ENCODE peak calls at places on chromosomes 3 and 15, in nine cellular contexts. N is HEK293T; V is AG04449; K is breast epithelium; E is activated CD4-positive, alpha-beta T cell treated with anti-CD3 and anti-CD28 coated beads, Interleukin-2, amount 10 ng/mL, durations not matched to agents 7 days and 5 days; X is glomerular endothelial cell; C is left cardiac atrium; Q is AG08395; D is omental fat pad. M is an unnamed sample.

GRCh38 chr3:4772171-4772804 is 206.9 kb upstream of the BHLHE40 start:
- DNase-seq in X (no peak), N (no peak), E (no peak), D (no peak), V (peak; percentile 29), C (peak; percentile 91), Q (peak; percentile 85), K (peak; percentile 89), M (no peak)

GRCh38 chr3:67000006-67000405 is 1.9 kb downstream of the KBTBD8 start:
- DNase-seq in N (no peak), K (no peak), D (no peak), C (no peak), Q (peak; percentile 15), X (no peak), E (no peak), V (no peak), M (no peak)

GRCh38 chr15:56980474-56980873 is 62.0 kb downstream of the TCF12 start:
- DNase-seq in E (no peak), N (no peak), Q (no peak), V (no peak), D (no peak), C (no peak), K (no peak), X (no peak), M (no peak)

GRCh38 chr3:71119171-71119570 is 464.4 kb downstream of the FOXP1 start:
- DNase-seq in V (no peak), K (no peak), E (no peak), X (no peak), D (no peak), Q (peak; percentile 32), C (no peak), N (no peak), M (no peak)

GRCh38 chr3:48155122-48155521 is 33.1 kb downstream of the CDC25A start:
- DNase-seq in D (no peak), N (no peak), C (no peak), X (no peak), E (no peak), K (no peak), Q (peak; percentile 73), V (no peak), M (no peak)

GRCh38 chr3:137204409-137204808 is 246.6 kb downstream of the IL20RB start:
- DNase-seq in Q (no peak), D (no peak), C (no peak), V (no peak), X (no peak), E (no peak), K (no peak), N (no peak), M (no peak)

GRCh38 chr3:171614318-171614967 is 154.2 kb upstream of the TNIK start:
- DNase-seq in E (no peak), C (no peak), K (no peak), X (no peak), V (no peak), Q (peak; percentile 40), D (no peak), N (peak; percentile 75), M (peak; percentile 1)

GRCh38 chr3:134453631-134454030 is 32.2 kb downstream of the ANAPC13 start:
- DNase-seq in V (no peak), D (no peak), Q (no peak), E (no peak), N (peak; percentile 33), C (no peak), X (no peak), K (no peak), M (no peak)

GRCh38 chr3:37024092-37024491 is 30.8 kb downstream of the MLH1 start:
- DNase-seq in X (no peak), C (no peak), D (no peak), Q (peak; percentile 27), E (no peak), V (no peak), K (no peak), N (no peak), M (no peak)

GRCh38 chr3:158057666-158058065 is 48.6 kb downstream of the SHOX2 start:
- DNase-seq in E (no peak), K (no peak), X (no peak), Q (no peak), N (no peak), D (no peak), C (no peak), V (no peak), M (no peak)

GRCh38 chr3:25047058-25047457 is 381.0 kb upstream of the RARB start:
- DNase-seq in X (peak; percentile 14), E (no peak), Q (no peak), V (no peak), N (no peak), D (no peak), C (no peak), K (no peak), M (no peak)

GRCh38 chr3:188296761-188297689 is 143.1 kb downstream of the LPP start:
- DNase-seq in K (no peak), V (no peak), D (no peak), E (no peak), X (peak; percentile 55), N (no peak), Q (no peak), C (peak; percentile 32), M (no peak)

GRCh38 chr15:35673093-35673573 is 127.2 kb upstream of the DPH6 start:
- DNase-seq in N (no peak), Q (no peak), V (no peak), E (no peak), X (peak; percentile 48), K (no peak), C (peak; percentile 37), D (no peak), M (no peak)

GRCh38 chr15:32855942-32856341 is 138.1 kb downstream of the GREM1 start:
- DNase-seq in Q (peak; percentile 87), N (no peak), X (peak; percentile 91), D (no peak), V (peak; percentile 99), C (no peak), E (no peak), K (no peak), M (no peak)

GRCh38 chr15:67564590-67565345 is 22.3 kb downstream of the MAP2K5 start:
- DNase-seq in V (no peak), D (no peak), E (no peak), N (no peak), K (no peak), C (no peak), X (no peak), Q (no peak), M (no peak)

GRCh38 chr15:81820236-81820635 is 225.6 kb downstream of the MEX3B start:
- DNase-seq in N (no peak), X (no peak), Q (no peak), K (no peak), D (no peak), V (no peak), E (no peak), C (no peak), M (no peak)

GRCh38 chr15:43219929-43220886 is 610 bp downstream of the EPB42 start:
- DNase-seq in K (no peak), D (no peak), E (no peak), V (no peak), N (no peak), C (no peak), Q (no peak), X (no peak), M (no peak)

GRCh38 chr15:96586901-96587300 is 256.4 kb downstream of the NR2F2 start:
- DNase-seq in N (no peak), K (no peak), V (no peak), C (no peak), E (no peak), D (no peak), X (no peak), Q (no peak), M (no peak)

M was measured in NK-92 treated with Interleukin-12 subunit alpha and Interleukin-12 subunit beta, amount 100 ng/mL, for 24 hours.